ENCODE peak calls at places on chromosomes 13 and 19, in four cellular contexts. One of them, this sample, is unnamed.

GRCh38 chr19:19137556-19138109 is 645 bp downstream of the TMEM161A start:
- DNase-seq in upper lobe of left lung: peak; percentile 76
- DNase-seq in sigmoid colon: no peak
- DNase-seq in transverse colon: no peak
- DNase-seq in this sample: no peak

GRCh38 chr19:18073197-18073596 is 13.5 kb downstream of the IL12RB1 start:
- DNase-seq in upper lobe of left lung: no peak
- DNase-seq in sigmoid colon: no peak
- DNase-seq in transverse colon: no peak
- DNase-seq in this sample: no peak

GRCh38 chr13:113065406-113066141 is 40.0 kb upstream of the F7 start:
- DNase-seq in transverse colon: no peak
- DNase-seq in upper lobe of left lung: peak; percentile 59
- DNase-seq in sigmoid colon: no peak
- DNase-seq in this sample: no peak

GRCh38 chr19:14582894-14583340 is at the start of gene CLEC17A:
- DNase-seq in sigmoid colon: no peak
- DNase-seq in upper lobe of left lung: no peak
- DNase-seq in transverse colon: no peak
- DNase-seq in this sample: no peak

GRCh38 chr19:47438793-47439220 is 19.5 kb upstream of the MEIS3 start:
- DNase-seq in transverse colon: no peak
- DNase-seq in upper lobe of left lung: no peak
- DNase-seq in sigmoid colon: no peak
- DNase-seq in this sample: no peak

GRCh38 chr19:53165691-53166091 is 6.8 kb upstream of the ZNF347 start:
- DNase-seq in sigmoid colon: no peak
- DNase-seq in transverse colon: no peak
- DNase-seq in upper lobe of left lung: no peak
- DNase-seq in this sample: no peak

GRCh38 chr19:42424712-42425131 is 2.5 kb downstream of the LIPE start:
- DNase-seq in transverse colon: no peak
- DNase-seq in upper lobe of left lung: peak; percentile 60
- DNase-seq in sigmoid colon: peak; percentile 62
- DNase-seq in this sample: no peak

GRCh38 chr13:93984876-93985275 is 494.6 kb downstream of the DCT start:
- DNase-seq in upper lobe of left lung: no peak
- DNase-seq in sigmoid colon: no peak
- DNase-seq in transverse colon: no peak
- DNase-seq in this sample: no peak

GRCh38 chr13:51929699-51930098 is 67.9 kb downstream of the CCDC70 start:
- DNase-seq in upper lobe of left lung: no peak
- DNase-seq in transverse colon: no peak
- DNase-seq in sigmoid colon: no peak
- DNase-seq in this sample: no peak

GRCh38 chr19:1085053-1085658 is 10.0 kb downstream of the POLR2E start:
- DNase-seq in transverse colon: no peak
- DNase-seq in upper lobe of left lung: no peak
- DNase-seq in sigmoid colon: no peak
- DNase-seq in this sample: no peak
- TF ChIP-seq POLR2AphosphoS5 in transverse colon: no peak
- TF ChIP-seq POLR2AphosphoS5 in upper lobe of left lung: no peak
- TF ChIP-seq POLR2AphosphoS5 in sigmoid colon: no peak
- TF ChIP-seq POLR2AphosphoS5 in this sample: peak; percentile 44

DNA sequence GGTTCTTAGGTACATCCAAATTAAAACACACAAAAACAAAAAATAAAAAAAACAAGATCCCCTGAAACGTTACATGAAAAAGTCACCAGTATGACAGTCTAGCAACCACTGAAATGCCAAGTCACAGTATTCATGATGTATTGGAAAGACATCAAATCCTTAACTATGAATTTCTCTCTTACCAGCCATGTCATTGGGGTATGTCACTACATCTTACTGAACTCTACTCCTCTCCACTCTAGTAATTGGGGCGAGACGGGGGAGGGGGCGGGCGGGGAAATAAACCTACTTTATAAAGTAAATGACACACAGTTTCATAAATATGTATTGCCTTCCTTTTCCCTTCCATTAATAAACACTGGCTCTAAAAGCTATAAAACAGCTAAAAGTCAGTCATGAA is 65.5 kb downstream of the USP12 start:
- DNase-seq in upper lobe of left lung: no peak
- DNase-seq in sigmoid colon: no peak
- DNase-seq in transverse colon: no peak
- DNase-seq in this sample: no peak
- H3K9me3 ChIP-seq in upper lobe of left lung: no peaks in the 10 kb centered on the region
- H3K9me3 ChIP-seq in sigmoid colon: no peaks in the 10 kb centered on the region
- H3K9me3 ChIP-seq in transverse colon: no peaks in the 10 kb centered on the region
- H3K9me3 ChIP-seq in this sample: no peaks in the 10 kb centered on the region

GRCh38 chr19:6803036-6803404 is 30.5 kb downstream of the VAV1 start:
- DNase-seq in transverse colon: no peak
- DNase-seq in sigmoid colon: no peak
- DNase-seq in upper lobe of left lung: no peak
- DNase-seq in this sample: no peak
- TF ChIP-seq POLR2AphosphoS5 in transverse colon: no peak
- TF ChIP-seq POLR2AphosphoS5 in sigmoid colon: no peak
- TF ChIP-seq POLR2AphosphoS5 in upper lobe of left lung: no peak
- TF ChIP-seq POLR2AphosphoS5 in this sample: no peak

GRCh38 chr19:11982526-11982925 is 17.7 kb downstream of the ZNF763 start:
- DNase-seq in transverse colon: no peak
- DNase-seq in sigmoid colon: no peak
- DNase-seq in upper lobe of left lung: no peak
- DNase-seq in this sample: no peak

GRCh38 chr19:11979527-11979926 is 14.7 kb downstream of the ZNF763 start:
- DNase-seq in upper lobe of left lung: no peak
- DNase-seq in sigmoid colon: no peak
- DNase-seq in transverse colon: no peak
- DNase-seq in this sample: no peak

GRCh38 chr19:11973020-11973810 is 8.4 kb downstream of the ZNF763 start:
- DNase-seq in sigmoid colon: no peak
- DNase-seq in upper lobe of left lung: no peak
- DNase-seq in transverse colon: no peak
- DNase-seq in this sample: no peak

DNA sequence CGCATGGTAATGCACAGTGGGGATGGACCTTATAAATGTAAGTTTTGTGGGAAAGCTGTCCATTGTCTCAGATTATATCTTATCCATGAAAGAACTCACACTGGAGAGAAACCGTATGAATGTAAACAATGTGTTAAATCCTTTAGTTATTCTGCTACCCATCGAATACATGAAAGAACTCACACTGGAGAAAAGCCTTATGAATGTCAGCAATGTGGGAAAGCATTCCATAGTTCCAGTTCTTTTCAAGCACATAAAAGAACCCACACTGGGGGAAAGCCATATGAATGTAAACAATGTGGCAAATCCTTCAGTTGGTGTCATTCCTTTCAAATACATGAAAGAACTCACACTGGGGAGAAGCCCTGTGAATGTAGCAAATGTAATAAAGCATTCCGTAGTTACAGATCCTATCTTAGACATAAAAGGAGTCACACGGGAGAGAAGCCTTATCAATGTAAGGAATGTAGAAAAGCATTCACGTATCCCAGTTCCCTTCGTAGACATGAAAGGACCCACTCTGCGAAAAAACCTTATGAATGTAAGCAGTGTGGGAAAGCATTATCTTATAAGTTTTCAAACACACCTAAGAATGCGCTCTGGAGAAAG is 13.8 kb downstream of the ZNF763 start:
- DNase-seq in upper lobe of left lung: no peak
- DNase-seq in transverse colon: no peak
- DNase-seq in sigmoid colon: no peak
- DNase-seq in this sample: no peak
- H3K9me3 ChIP-seq in upper lobe of left lung: peaks cover 64% of the 10 kb centered on the region
- H3K9me3 ChIP-seq in transverse colon: peaks cover 44% of the 10 kb centered on the region
- H3K9me3 ChIP-seq in sigmoid colon: peaks cover 41% of the 10 kb centered on the region
- H3K9me3 ChIP-seq in this sample: peaks cover 39% of the 10 kb centered on the region

This sample was measured in Panc1.